ENCODE peak calls at places on chromosomes 1 and 21, in five cellular contexts. Z is hypothalamus; H is central memory CD4-positive, alpha-beta T cell; A is fibroblast of lung; V is stimulated activated naive CD8-positive, alpha-beta T cell treated with anti-CD3 and anti-CD28 coated beads, Interleukin-15, Interleukin-2, amounts not matched to agents 100 U/mL and 50 U/mL, for 24 hours. I is an unnamed sample.

GRCh38 chr1:99669376-99669775 is 23.5 kb downstream of the PALMD start:
- DNase-seq in Z (no peak), H (no peak), A (no peak), V (no peak), I (no peak)

GRCh38 chr1:25958475-25958874 is 39.4 kb downstream of the PAFAH2 start:
- DNase-seq in Z (no peak), H (no peak), A (peak; percentile 90), V (no peak), I (no peak)

GRCh38 chr1:236063919-236064673 is 794 bp downstream of the NID1 start:
- DNase-seq in Z (peak; percentile 49), H (no peak), A (peak; percentile 68), V (peak; percentile 16), I (no peak)

GRCh38 chr1:189597083-189597482 is 880.6 kb downstream of the BRINP3 start:
- DNase-seq in Z (no peak), H (no peak), A (no peak), V (no peak), I (no peak)

GRCh38 chr1:212315907-212316306 is 30.7 kb downstream of the PPP2R5A start:
- DNase-seq in Z (no peak), H (peak; percentile 1), A (no peak), V (no peak), I (no peak)

GRCh38 chr1:205458777-205459566 is 3.1 kb upstream of the BLACAT1 start:
- DNase-seq in Z (no peak), H (no peak), A (peak; percentile 58), V (peak; percentile 40), I (no peak)

GRCh38 chr1:211339631-211340041 is 13.0 kb downstream of the TRAF5 start:
- DNase-seq in Z (no peak), H (no peak), A (no peak), V (peak; percentile 49), I (no peak)

GRCh38 chr1:6790146-6790545 is 4.9 kb downstream of the CAMTA1 start:
- DNase-seq in Z (no peak), H (no peak), A (no peak), V (no peak), I (no peak)

GRCh38 chr1:65065535-65066378 is 82.2 kb upstream of the AK4 start:
- DNase-seq in Z (peak; percentile 29), H (no peak), A (no peak), V (no peak), I (no peak)

GRCh38 chr1:173554541-173555250 is 48.2 kb downstream of the SLC9C2 start:
- DNase-seq in Z (no peak), H (no peak), A (no peak), V (no peak), I (no peak)

GRCh38 chr1:230359992-230360391 is 66.1 kb downstream of the PGBD5 start:
- DNase-seq in Z (no peak), H (no peak), A (peak; percentile 70), V (no peak), I (no peak)

GRCh38 chr21:14864211-14865021 is 200.4 kb downstream of the NRIP1 start:
- DNase-seq in Z (peak; percentile 44), H (no peak), A (peak; percentile 80), V (peak; percentile 56), I (peak; percentile 32)

GRCh38 chr1:30304080-30304479 is 419.3 kb downstream of the MATN1 start:
- DNase-seq in Z (no peak), H (no peak), A (no peak), V (no peak), I (no peak)

GRCh38 chr21:25582888-25583287 is 24.4 kb downstream of the MRPL39 start:
- DNase-seq in Z (no peak), H (no peak), A (no peak), V (peak; percentile 28), I (no peak)

GRCh38 chr21:36480618-36481017 is 696 bp upstream of the CLDN14 start:
- DNase-seq in Z (no peak), H (no peak), A (no peak), V (no peak), I (no peak)

GRCh38 chr1:172279951-172280350 is 140.5 kb upstream of the C1orf105 start:
- DNase-seq in Z (no peak), H (no peak), A (peak; percentile 88), V (no peak), I (no peak)

GRCh38 chr1:29171089-29171488 is 10.6 kb downstream of the SRSF4 start:
- DNase-seq in Z (no peak), H (no peak), A (no peak), V (no peak), I (peak; percentile 95)

GRCh38 chr1:2583871-2584341 is 2.7 kb upstream of the PRXL2B start:
- DNase-seq in Z (no peak), H (peak; percentile 65), A (no peak), V (peak; percentile 36), I (no peak)

GRCh38 chr1:20575544-20576056 is 13.3 kb upstream of the CDA start:
- DNase-seq in Z (no peak), H (no peak), A (no peak), V (no peak), I (no peak)

GRCh38 chr1:199490804-199491527 is 536.5 kb upstream of the NR5A2 start:
- DNase-seq in Z (no peak), H (no peak), A (peak; percentile 89), V (no peak), I (no peak)

GRCh38 chr1:59673575-59674467 is 140.9 kb upstream of the HOOK1 start:
- DNase-seq in Z (no peak), H (no peak), A (no peak), V (no peak), I (no peak)

GRCh38 chr21:41659791-41660560 is 106.9 kb downstream of the RIPK4 start:
- DNase-seq in Z (no peak), H (no peak), A (peak; percentile 27), V (no peak), I (no peak)

GRCh38 chr1:165424454-165425283 is 20.3 kb downstream of the RXRG start:
- DNase-seq in Z (no peak), H (peak; percentile 22), A (no peak), V (no peak), I (no peak)

GRCh38 chr21:23131177-23131576 is 2133.0 kb downstream of the NCAM2 start:
- DNase-seq in Z (no peak), H (no peak), A (no peak), V (no peak), I (no peak)

GRCh38 chr1:25193151-25193742 is 39.1 kb downstream of the SYF2 start:
- DNase-seq in Z (no peak), H (no peak), A (no peak), V (no peak), I (no peak)

GRCh38 chr1:110051262-110051648 is 16.8 kb downstream of the STRIP1 start:
- DNase-seq in Z (no peak), H (no peak), A (peak; percentile 35), V (no peak), I (no peak)

GRCh38 chr21:46064870-46065214 is 33.1 kb upstream of the COL6A2 start:
- DNase-seq in Z (no peak), H (no peak), A (no peak), V (no peak), I (no peak)

GRCh38 chr1:207418336-207418735 is 35.8 kb upstream of the CR2 start:
- DNase-seq in Z (no peak), H (no peak), A (no peak), V (no peak), I (no peak)

GRCh38 chr1:112510340-112510739 is 1.6 kb downstream of the WNT2B start:
- DNase-seq in Z (no peak), H (no peak), A (no peak), V (no peak), I (no peak)

GRCh38 chr1:87410771-87411170 is 82.1 kb downstream of the LMO4 start:
- DNase-seq in Z (peak; percentile 71), H (no peak), A (no peak), V (no peak), I (no peak)

GRCh38 chr1:151968058-151968457 is 25.6 kb downstream of the S100A10 start:
- DNase-seq in Z (no peak), H (peak; percentile 70), A (peak; percentile 43), V (peak; percentile 52), I (no peak)

GRCh38 chr1:176136891-176137290 is 70.2 kb downstream of the COP1 start:
- DNase-seq in Z (no peak), H (no peak), A (peak; percentile 16), V (no peak), I (no peak)

I was measured in DMS 273 treated with DMSO at 0.1 percent for 48 hours.